ENCODE peak calls at places on chromosomes 11 and 22, in eight cellular contexts. One of them, this sample, is unnamed.

GRCh38 chr22:48644108-48644507 is 1183.6 kb downstream of the BRD1 start:
- DNase-seq in PC-9: no peak
- DNase-seq in stomach: no peak
- DNase-seq in adrenal gland: no peak
- DNase-seq in psoas muscle: no peak
- DNase-seq in lower lobe of right lung: no peak
- DNase-seq in foreskin fibroblast: no peak
- DNase-seq in cardiac fibroblast: no peak
- DNase-seq in this sample: no peak

GRCh38 chr22:19522881-19523239 is 1.4 kb downstream of the CLDN5 start:
- DNase-seq in PC-9: no peak
- DNase-seq in stomach: no peak
- DNase-seq in adrenal gland: no peak
- DNase-seq in psoas muscle: no peak
- DNase-seq in lower lobe of right lung: no peak
- DNase-seq in foreskin fibroblast: no peak
- DNase-seq in cardiac fibroblast: no peak
- DNase-seq in this sample: no peak

GRCh38 chr11:134252539-134253188 is 488 bp downstream of the THYN1 start:
- DNase-seq in PC-9: no peak
- DNase-seq in stomach: no peak
- DNase-seq in adrenal gland: peak
- DNase-seq in psoas muscle: no peak
- DNase-seq in lower lobe of right lung: no peak
- DNase-seq in foreskin fibroblast: peak
- DNase-seq in cardiac fibroblast: peak
- DNase-seq in this sample: peak

GRCh38 chr22:48615171-48616008 is 1212.3 kb downstream of the BRD1 start:
- DNase-seq in PC-9: no peak
- DNase-seq in stomach: no peak
- DNase-seq in adrenal gland: no peak
- DNase-seq in psoas muscle: no peak
- DNase-seq in lower lobe of right lung: no peak
- DNase-seq in foreskin fibroblast: no peak
- DNase-seq in cardiac fibroblast: no peak
- DNase-seq in this sample: no peak

GRCh38 chr22:25346859-25347751 is 127.7 kb downstream of the CRYBB2 start:
- DNase-seq in PC-9: no peak
- DNase-seq in stomach: no peak
- DNase-seq in adrenal gland: no peak
- DNase-seq in psoas muscle: no peak
- DNase-seq in lower lobe of right lung: no peak
- DNase-seq in foreskin fibroblast: no peak
- DNase-seq in cardiac fibroblast: no peak
- DNase-seq in this sample: no peak

GRCh38 chr11:107293677-107294344 is 163.8 kb downstream of the CWF19L2 start:
- DNase-seq in PC-9: no peak
- DNase-seq in stomach: no peak
- DNase-seq in adrenal gland: no peak
- DNase-seq in psoas muscle: no peak
- DNase-seq in lower lobe of right lung: no peak
- DNase-seq in foreskin fibroblast: no peak
- DNase-seq in cardiac fibroblast: no peak
- DNase-seq in this sample: no peak

GRCh38 chr11:67371549-67372231 is 1.7 kb downstream of the CLCF1 start:
- DNase-seq in PC-9: no peak
- DNase-seq in stomach: peak
- DNase-seq in adrenal gland: peak
- DNase-seq in psoas muscle: no peak
- DNase-seq in lower lobe of right lung: peak
- DNase-seq in foreskin fibroblast: no peak
- DNase-seq in cardiac fibroblast: peak
- DNase-seq in this sample: peak

GRCh38 chr11:68583047-68583446 is 101.3 kb upstream of the GAL start:
- DNase-seq in PC-9: no peak
- DNase-seq in stomach: no peak
- DNase-seq in adrenal gland: no peak
- DNase-seq in psoas muscle: no peak
- DNase-seq in lower lobe of right lung: no peak
- DNase-seq in foreskin fibroblast: peak
- DNase-seq in cardiac fibroblast: peak
- DNase-seq in this sample: peak

GRCh38 chr11:36352919-36353318 is 56.8 kb downstream of the PRR5L start:
- DNase-seq in PC-9: no peak
- DNase-seq in stomach: no peak
- DNase-seq in adrenal gland: no peak
- DNase-seq in psoas muscle: no peak
- DNase-seq in lower lobe of right lung: no peak
- DNase-seq in foreskin fibroblast: no peak
- DNase-seq in cardiac fibroblast: no peak
- DNase-seq in this sample: no peak

GRCh38 chr11:1943576-1943975 is 3.6 kb upstream of the MRPL23 start:
- DNase-seq in PC-9: no peak
- DNase-seq in stomach: no peak
- DNase-seq in adrenal gland: peak
- DNase-seq in psoas muscle: peak
- DNase-seq in lower lobe of right lung: peak
- DNase-seq in foreskin fibroblast: no peak
- DNase-seq in cardiac fibroblast: no peak
- DNase-seq in this sample: peak

GRCh38 chr11:11036185-11037161 is 178.6 kb upstream of the ZBED5 start:
- DNase-seq in PC-9: no peak
- DNase-seq in stomach: no peak
- DNase-seq in adrenal gland: peak
- DNase-seq in psoas muscle: no peak
- DNase-seq in lower lobe of right lung: no peak
- DNase-seq in foreskin fibroblast: peak
- DNase-seq in cardiac fibroblast: peak
- DNase-seq in this sample: peak

GRCh38 chr11:69599502-69599901 is 41.5 kb upstream of the CCND1 start:
- DNase-seq in PC-9: peak
- DNase-seq in stomach: no peak
- DNase-seq in adrenal gland: no peak
- DNase-seq in psoas muscle: no peak
- DNase-seq in lower lobe of right lung: no peak
- DNase-seq in foreskin fibroblast: no peak
- DNase-seq in cardiac fibroblast: no peak
- DNase-seq in this sample: peak

GRCh38 chr11:114892381-114893197 is 214.3 kb downstream of the NXPE2 start:
- DNase-seq in PC-9: peak
- DNase-seq in stomach: no peak
- DNase-seq in adrenal gland: no peak
- DNase-seq in psoas muscle: no peak
- DNase-seq in lower lobe of right lung: no peak
- DNase-seq in foreskin fibroblast: no peak
- DNase-seq in cardiac fibroblast: no peak
- DNase-seq in this sample: no peak

GRCh38 chr11:1226981-1227550 is 4.2 kb downstream of the MUC5B start:
- DNase-seq in PC-9: no peak
- DNase-seq in stomach: no peak
- DNase-seq in adrenal gland: peak
- DNase-seq in psoas muscle: peak
- DNase-seq in lower lobe of right lung: peak
- DNase-seq in foreskin fibroblast: no peak
- DNase-seq in cardiac fibroblast: no peak
- DNase-seq in this sample: no peak

GRCh38 chr11:10659339-10660216 is 34.0 kb downstream of the IRAG1 start:
- DNase-seq in PC-9: peak
- DNase-seq in stomach: no peak
- DNase-seq in adrenal gland: peak
- DNase-seq in psoas muscle: peak
- DNase-seq in lower lobe of right lung: no peak
- DNase-seq in foreskin fibroblast: peak
- DNase-seq in cardiac fibroblast: peak
- DNase-seq in this sample: peak

GRCh38 chr22:37267661-37268413 is 14.5 kb upstream of the CYTH4 start:
- DNase-seq in PC-9: no peak
- DNase-seq in stomach: no peak
- DNase-seq in adrenal gland: no peak
- DNase-seq in psoas muscle: no peak
- DNase-seq in lower lobe of right lung: peak
- DNase-seq in foreskin fibroblast: no peak
- DNase-seq in cardiac fibroblast: no peak
- DNase-seq in this sample: no peak

GRCh38 chr22:37267128-37267587 is 15.2 kb upstream of the CYTH4 start:
- DNase-seq in PC-9: peak
- DNase-seq in stomach: peak
- DNase-seq in adrenal gland: no peak
- DNase-seq in psoas muscle: peak
- DNase-seq in lower lobe of right lung: peak
- DNase-seq in foreskin fibroblast: no peak
- DNase-seq in cardiac fibroblast: peak
- DNase-seq in this sample: no peak

GRCh38 chr22:37263966-37264887 is 18.1 kb upstream of the CYTH4 start:
- DNase-seq in PC-9: no peak
- DNase-seq in stomach: no peak
- DNase-seq in adrenal gland: no peak
- DNase-seq in psoas muscle: no peak
- DNase-seq in lower lobe of right lung: peak
- DNase-seq in foreskin fibroblast: no peak
- DNase-seq in cardiac fibroblast: no peak
- DNase-seq in this sample: peak

GRCh38 chr22:37269930-37270678 is 12.2 kb upstream of the CYTH4 start:
- DNase-seq in PC-9: no peak
- DNase-seq in stomach: no peak
- DNase-seq in adrenal gland: no peak
- DNase-seq in psoas muscle: no peak
- DNase-seq in lower lobe of right lung: peak
- DNase-seq in foreskin fibroblast: no peak
- DNase-seq in cardiac fibroblast: no peak
- DNase-seq in this sample: no peak

DNA sequence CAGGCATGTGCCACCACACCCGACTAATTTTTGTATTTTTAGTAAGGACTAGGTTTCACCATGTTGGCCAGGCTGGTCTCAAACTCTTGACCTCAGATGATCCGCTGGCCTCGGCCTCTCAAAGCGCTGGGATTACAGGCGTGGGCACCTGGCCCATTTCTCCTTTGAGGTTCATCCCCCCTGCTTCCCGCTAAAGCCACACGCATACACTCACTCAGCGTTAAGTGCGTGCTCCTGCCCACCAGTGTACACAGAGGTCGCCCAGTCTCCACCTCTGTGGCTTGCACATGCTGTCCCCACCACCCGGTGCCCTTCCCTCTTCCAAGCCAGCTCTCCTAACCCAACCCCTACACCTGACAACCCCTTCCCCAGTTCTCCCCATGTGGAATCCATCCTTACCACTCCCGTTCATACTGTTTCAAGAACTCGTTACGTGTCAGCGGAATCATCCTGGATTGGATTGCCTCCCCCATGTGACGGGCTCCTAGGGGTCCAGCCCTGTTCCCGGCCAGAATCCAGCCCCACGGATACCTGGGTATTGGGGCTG is 15.7 kb upstream of the CYTH4 start:
- DNase-seq in PC-9: no peak
- DNase-seq in stomach: no peak
- DNase-seq in adrenal gland: no peak
- DNase-seq in psoas muscle: no peak
- DNase-seq in lower lobe of right lung: peak
- DNase-seq in foreskin fibroblast: no peak
- DNase-seq in cardiac fibroblast: no peak
- DNase-seq in this sample: no peak
- H3K4me3 ChIP-seq in PC-9: peak
- H3K4me3 ChIP-seq in stomach: peak
- H3K4me3 ChIP-seq in adrenal gland: no peak
- H3K4me3 ChIP-seq in psoas muscle: no peak
- H3K4me3 ChIP-seq in lower lobe of right lung: peak
- H3K4me3 ChIP-seq in foreskin fibroblast: peak
- H3K4me3 ChIP-seq in cardiac fibroblast: peak
- H3K4me3 ChIP-seq in this sample: no peak

DNA sequence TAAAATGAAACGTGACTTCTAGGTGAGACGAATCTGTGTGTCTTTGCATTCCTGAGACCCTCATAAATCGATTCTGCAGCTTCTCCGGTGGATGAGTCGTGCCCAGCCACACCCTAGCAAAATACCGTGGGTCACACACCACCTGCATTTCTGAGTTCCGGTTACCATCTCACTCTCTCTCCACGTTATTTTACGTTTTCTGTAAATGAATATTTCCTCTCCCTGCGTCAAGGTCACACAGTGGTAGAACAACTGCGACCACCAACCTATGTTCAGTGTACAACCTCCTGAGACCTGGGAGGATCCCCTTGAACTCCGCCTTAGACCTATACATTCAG is 1.1 kb downstream of the YWHAH start:
- DNase-seq in PC-9: no peak
- DNase-seq in stomach: no peak
- DNase-seq in adrenal gland: no peak
- DNase-seq in psoas muscle: no peak
- DNase-seq in lower lobe of right lung: no peak
- DNase-seq in foreskin fibroblast: no peak
- DNase-seq in cardiac fibroblast: no peak
- DNase-seq in this sample: no peak
- TF ChIP-seq CTCF in PC-9: no peak
- TF ChIP-seq CTCF in stomach: no peak
- TF ChIP-seq CTCF in adrenal gland: no peak
- TF ChIP-seq CTCF in psoas muscle: no peak
- TF ChIP-seq CTCF in lower lobe of right lung: no peak
- TF ChIP-seq CTCF in foreskin fibroblast: no peak
- TF ChIP-seq CTCF in cardiac fibroblast: no peak
- TF ChIP-seq CTCF in this sample: no peak

GRCh38 chr22:41193829-41194228 is 11.3 kb upstream of the L3MBTL2 start:
- DNase-seq in PC-9: no peak
- DNase-seq in stomach: no peak
- DNase-seq in adrenal gland: no peak
- DNase-seq in psoas muscle: no peak
- DNase-seq in lower lobe of right lung: no peak
- DNase-seq in foreskin fibroblast: no peak
- DNase-seq in cardiac fibroblast: no peak
- DNase-seq in this sample: no peak
- H3K4me3 ChIP-seq in PC-9: no peak
- H3K4me3 ChIP-seq in stomach: no peak
- H3K4me3 ChIP-seq in adrenal gland: no peak
- H3K4me3 ChIP-seq in psoas muscle: no peak
- H3K4me3 ChIP-seq in lower lobe of right lung: no peak
- H3K4me3 ChIP-seq in foreskin fibroblast: no peak
- H3K4me3 ChIP-seq in cardiac fibroblast: no peak
- H3K4me3 ChIP-seq in this sample: no peak

GRCh38 chr11:93196816-93197382 is 892 bp downstream of the SLC36A4 start:
- DNase-seq in PC-9: no peak
- DNase-seq in stomach: no peak
- DNase-seq in adrenal gland: no peak
- DNase-seq in psoas muscle: no peak
- DNase-seq in lower lobe of right lung: no peak
- DNase-seq in foreskin fibroblast: peak
- DNase-seq in cardiac fibroblast: no peak
- DNase-seq in this sample: peak

GRCh38 chr11:93194673-93195291 is 3.0 kb downstream of the SLC36A4 start:
- DNase-seq in PC-9: no peak
- DNase-seq in stomach: no peak
- DNase-seq in adrenal gland: no peak
- DNase-seq in psoas muscle: no peak
- DNase-seq in lower lobe of right lung: no peak
- DNase-seq in foreskin fibroblast: no peak
- DNase-seq in cardiac fibroblast: no peak
- DNase-seq in this sample: no peak

GRCh38 chr11:93197383-93198220 is at the start of gene SLC36A4:
- DNase-seq in PC-9: peak
- DNase-seq in stomach: peak
- DNase-seq in adrenal gland: peak
- DNase-seq in psoas muscle: peak
- DNase-seq in lower lobe of right lung: peak
- DNase-seq in foreskin fibroblast: peak
- DNase-seq in cardiac fibroblast: peak
- DNase-seq in this sample: peak

GRCh38 chr11:93199616-93200015 is 1.8 kb upstream of the SLC36A4 start:
- DNase-seq in PC-9: no peak
- DNase-seq in stomach: no peak
- DNase-seq in adrenal gland: no peak
- DNase-seq in psoas muscle: no peak
- DNase-seq in lower lobe of right lung: no peak
- DNase-seq in foreskin fibroblast: no peak
- DNase-seq in cardiac fibroblast: no peak
- DNase-seq in this sample: no peak

GRCh38 chr11:93198221-93198650 is 445 bp upstream of the SLC36A4 start:
- DNase-seq in PC-9: no peak
- DNase-seq in stomach: no peak
- DNase-seq in adrenal gland: no peak
- DNase-seq in psoas muscle: no peak
- DNase-seq in lower lobe of right lung: no peak
- DNase-seq in foreskin fibroblast: peak
- DNase-seq in cardiac fibroblast: peak
- DNase-seq in this sample: peak
- TF ChIP-seq CTCF in PC-9: no peak
- TF ChIP-seq CTCF in stomach: no peak
- TF ChIP-seq CTCF in adrenal gland: no peak
- TF ChIP-seq CTCF in psoas muscle: no peak
- TF ChIP-seq CTCF in lower lobe of right lung: no peak
- TF ChIP-seq CTCF in foreskin fibroblast: no peak
- TF ChIP-seq CTCF in cardiac fibroblast: no peak
- TF ChIP-seq CTCF in this sample: no peak